ENCODE peak calls at places on chromosomes 2 and 18, in five cellular contexts. One of them, this sample, is unnamed.

GRCh38 chr2:237433920-237434319 is 20.0 kb upstream of the COL6A3 start:
- DNase-seq in HCT116: no peak
- DNase-seq in A549: no peak
- DNase-seq in transverse colon: no peak
- DNase-seq in esophagus squamous epithelium: no peak
- DNase-seq in this sample: no peak

GRCh38 chr2:221571391-221572179 is 519 bp downstream of the EPHA4 start:
- DNase-seq in HCT116: no peak
- DNase-seq in transverse colon: peak
- DNase-seq in A549: peak
- DNase-seq in esophagus squamous epithelium: no peak
- DNase-seq in this sample: peak

GRCh38 chr18:24354278-24354677 is 43.3 kb downstream of the OSBPL1A start:
- DNase-seq in HCT116: no peak
- DNase-seq in esophagus squamous epithelium: no peak
- DNase-seq in A549: no peak
- DNase-seq in transverse colon: no peak
- DNase-seq in this sample: no peak

GRCh38 chr2:44102790-44103642 is 65.7 kb upstream of the PPM1B start:
- DNase-seq in transverse colon: no peak
- DNase-seq in HCT116: no peak
- DNase-seq in A549: no peak
- DNase-seq in esophagus squamous epithelium: no peak
- DNase-seq in this sample: no peak

GRCh38 chr2:36975306-36975705 is 9.0 kb upstream of the STRN start:
- DNase-seq in transverse colon: no peak
- DNase-seq in esophagus squamous epithelium: no peak
- DNase-seq in HCT116: no peak
- DNase-seq in A549: no peak
- DNase-seq in this sample: no peak

GRCh38 chr2:86661333-86661732 is 37.7 kb upstream of the RNF103 start:
- DNase-seq in A549: no peak
- DNase-seq in transverse colon: no peak
- DNase-seq in esophagus squamous epithelium: no peak
- DNase-seq in HCT116: peak
- DNase-seq in this sample: no peak

GRCh38 chr2:149448315-149448714 is 117.9 kb downstream of the LYPD6 start:
- DNase-seq in esophagus squamous epithelium: no peak
- DNase-seq in transverse colon: no peak
- DNase-seq in HCT116: no peak
- DNase-seq in A549: no peak
- DNase-seq in this sample: no peak

GRCh38 chr18:1047406-1047805 is 142.7 kb downstream of the ADCYAP1 start:
- DNase-seq in HCT116: no peak
- DNase-seq in transverse colon: no peak
- DNase-seq in A549: no peak
- DNase-seq in esophagus squamous epithelium: no peak
- DNase-seq in this sample: no peak

GRCh38 chr2:221680548-221680947 is 108.4 kb upstream of the EPHA4 start:
- DNase-seq in transverse colon: no peak
- DNase-seq in esophagus squamous epithelium: no peak
- DNase-seq in HCT116: no peak
- DNase-seq in A549: no peak
- DNase-seq in this sample: no peak

GRCh38 chr2:36696533-36696932 is at the start of gene VIT:
- DNase-seq in A549: no peak
- DNase-seq in esophagus squamous epithelium: no peak
- DNase-seq in HCT116: no peak
- DNase-seq in transverse colon: no peak
- DNase-seq in this sample: no peak

GRCh38 chr2:36358317-36358659 is 2.7 kb downstream of the CRIM1 start:
- DNase-seq in transverse colon: no peak
- DNase-seq in esophagus squamous epithelium: no peak
- DNase-seq in A549: no peak
- DNase-seq in HCT116: no peak
- DNase-seq in this sample: no peak

GRCh38 chr2:234550511-234551107 is 53.7 kb upstream of the ARL4C start:
- DNase-seq in A549: peak
- DNase-seq in HCT116: peak
- DNase-seq in transverse colon: peak
- DNase-seq in esophagus squamous epithelium: no peak
- DNase-seq in this sample: peak

GRCh38 chr2:239424337-239425045 is 23.7 kb upstream of the HDAC4 start:
- DNase-seq in A549: no peak
- DNase-seq in HCT116: no peak
- DNase-seq in transverse colon: no peak
- DNase-seq in esophagus squamous epithelium: no peak
- DNase-seq in this sample: no peak

GRCh38 chr2:159091381-159091780 is 122.9 kb downstream of the TANC1 start:
- DNase-seq in HCT116: no peak
- DNase-seq in transverse colon: no peak
- DNase-seq in esophagus squamous epithelium: no peak
- DNase-seq in A549: no peak
- DNase-seq in this sample: no peak

GRCh38 chr2:241561811-241562210 is 3.3 kb downstream of the BOK start:
- DNase-seq in transverse colon: peak
- DNase-seq in esophagus squamous epithelium: no peak
- DNase-seq in HCT116: no peak
- DNase-seq in A549: no peak
- DNase-seq in this sample: peak

DNA sequence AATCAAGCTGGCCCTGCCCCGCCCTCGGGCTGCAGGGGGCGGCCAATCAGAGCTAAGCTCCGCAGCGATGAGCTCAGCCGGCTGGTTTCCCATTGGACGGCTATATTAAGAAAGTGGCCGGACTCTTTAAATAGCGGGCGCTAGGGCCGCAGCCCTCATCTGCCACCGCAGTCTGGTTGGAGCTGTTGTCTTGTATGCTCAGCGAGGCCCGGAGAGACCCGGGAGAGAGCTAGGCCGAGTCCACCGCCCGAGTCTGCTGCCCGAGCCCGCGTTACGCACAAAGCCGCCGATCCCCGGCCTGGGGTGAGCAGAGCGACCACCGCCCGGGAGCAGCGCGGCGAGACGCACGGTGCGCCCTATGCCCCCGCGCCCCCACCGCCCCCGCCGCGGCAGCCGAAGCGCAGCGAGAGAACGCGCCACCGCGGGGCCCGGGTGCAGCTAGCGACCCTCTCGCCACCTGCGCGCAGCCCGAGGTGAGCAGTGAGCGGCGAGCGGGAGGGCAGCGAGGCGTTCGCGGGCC is at the start of gene RHOB:
- DNase-seq in esophagus squamous epithelium: peak
- DNase-seq in A549: peak
- DNase-seq in HCT116: peak
- DNase-seq in transverse colon: peak
- DNase-seq in this sample: peak
- TF ChIP-seq POLR2A in esophagus squamous epithelium: peak
- TF ChIP-seq POLR2A in A549: peak
- TF ChIP-seq POLR2A in HCT116: peak
- TF ChIP-seq POLR2A in transverse colon: peak
- TF ChIP-seq POLR2A in this sample: peak

GRCh38 chr2:60446413-60447358 is 106.8 kb downstream of the BCL11A start:
- DNase-seq in transverse colon: no peak
- DNase-seq in A549: no peak
- DNase-seq in HCT116: no peak
- DNase-seq in esophagus squamous epithelium: no peak
- DNase-seq in this sample: no peak
- TF ChIP-seq POLR2A in transverse colon: no peak
- TF ChIP-seq POLR2A in A549: no peak
- TF ChIP-seq POLR2A in HCT116: no peak
- TF ChIP-seq POLR2A in esophagus squamous epithelium: no peak
- TF ChIP-seq POLR2A in this sample: no peak

GRCh38 chr18:23142285-23142929 is 7.1 kb downstream of the CABLES1 start:
- DNase-seq in HCT116: no peak
- DNase-seq in transverse colon: no peak
- DNase-seq in A549: no peak
- DNase-seq in esophagus squamous epithelium: no peak
- DNase-seq in this sample: no peak

GRCh38 chr18:23144628-23145027 is 9.3 kb downstream of the CABLES1 start:
- DNase-seq in esophagus squamous epithelium: no peak
- DNase-seq in transverse colon: no peak
- DNase-seq in HCT116: no peak
- DNase-seq in A549: no peak
- DNase-seq in this sample: no peak

GRCh38 chr18:23141022-23141999 is 6.0 kb downstream of the CABLES1 start:
- DNase-seq in A549: no peak
- DNase-seq in transverse colon: peak
- DNase-seq in esophagus squamous epithelium: no peak
- DNase-seq in HCT116: no peak
- DNase-seq in this sample: no peak

GRCh38 chr18:23143871-23144270 is 8.6 kb downstream of the CABLES1 start:
- DNase-seq in HCT116: no peak
- DNase-seq in esophagus squamous epithelium: no peak
- DNase-seq in A549: no peak
- DNase-seq in transverse colon: no peak
- DNase-seq in this sample: no peak

GRCh38 chr18:23143059-23143831 is 8.0 kb downstream of the CABLES1 start:
- DNase-seq in transverse colon: peak
- DNase-seq in A549: no peak
- DNase-seq in esophagus squamous epithelium: no peak
- DNase-seq in HCT116: peak
- DNase-seq in this sample: no peak
- TF ChIP-seq POLR2A in transverse colon: no peak
- TF ChIP-seq POLR2A in A549: no peak
- TF ChIP-seq POLR2A in esophagus squamous epithelium: no peak
- TF ChIP-seq POLR2A in HCT116: no peak
- TF ChIP-seq POLR2A in this sample: no peak

GRCh38 chr2:190982263-190983034 is 31.5 kb downstream of the STAT1 start:
- DNase-seq in HCT116: no peak
- DNase-seq in esophagus squamous epithelium: no peak
- DNase-seq in A549: no peak
- DNase-seq in transverse colon: no peak
- DNase-seq in this sample: no peak

GRCh38 chr2:190987116-190987515 is 26.9 kb downstream of the STAT1 start:
- DNase-seq in transverse colon: no peak
- DNase-seq in esophagus squamous epithelium: no peak
- DNase-seq in HCT116: no peak
- DNase-seq in A549: no peak
- DNase-seq in this sample: no peak

GRCh38 chr2:190981733-190982132 is 32.2 kb downstream of the STAT1 start:
- DNase-seq in transverse colon: no peak
- DNase-seq in HCT116: no peak
- DNase-seq in esophagus squamous epithelium: no peak
- DNase-seq in A549: no peak
- DNase-seq in this sample: no peak

GRCh38 chr2:190986221-190986953 is 27.6 kb downstream of the STAT1 start:
- DNase-seq in HCT116: no peak
- DNase-seq in esophagus squamous epithelium: no peak
- DNase-seq in transverse colon: no peak
- DNase-seq in A549: no peak
- DNase-seq in this sample: no peak

DNA sequence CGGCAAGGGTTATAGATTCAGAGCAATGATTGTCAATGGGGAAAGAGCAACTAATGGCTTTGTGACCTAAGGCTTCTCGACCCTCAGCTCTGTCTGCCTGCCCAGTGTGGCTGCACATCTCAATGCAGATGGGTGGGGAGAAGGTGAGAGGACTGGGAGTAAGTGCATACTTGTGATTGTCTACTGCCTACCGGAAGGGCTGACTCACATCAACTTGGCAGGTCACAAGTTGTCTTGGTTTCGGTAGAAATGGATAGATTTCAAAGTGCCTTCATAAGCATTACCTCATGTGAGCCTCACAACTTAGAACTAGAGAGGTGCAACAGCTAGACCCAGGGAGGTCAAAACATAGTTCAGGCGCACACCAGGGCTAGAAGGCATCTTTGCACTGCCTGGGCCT is 29.4 kb downstream of the STAT1 start:
- DNase-seq in transverse colon: no peak
- DNase-seq in esophagus squamous epithelium: no peak
- DNase-seq in HCT116: no peak
- DNase-seq in A549: no peak
- DNase-seq in this sample: no peak
- TF ChIP-seq POLR2A in transverse colon: no peak
- TF ChIP-seq POLR2A in esophagus squamous epithelium: no peak
- TF ChIP-seq POLR2A in HCT116: no peak
- TF ChIP-seq POLR2A in A549: no peak
- TF ChIP-seq POLR2A in this sample: no peak

GRCh38 chr2:8543412-8544167 is 138.3 kb upstream of the ID2 start:
- DNase-seq in A549: no peak
- DNase-seq in HCT116: no peak
- DNase-seq in esophagus squamous epithelium: peak
- DNase-seq in transverse colon: peak
- DNase-seq in this sample: peak
- TF ChIP-seq POLR2A in A549: no peak
- TF ChIP-seq POLR2A in HCT116: no peak
- TF ChIP-seq POLR2A in esophagus squamous epithelium: no peak
- TF ChIP-seq POLR2A in transverse colon: no peak
- TF ChIP-seq POLR2A in this sample: no peak

DNA sequence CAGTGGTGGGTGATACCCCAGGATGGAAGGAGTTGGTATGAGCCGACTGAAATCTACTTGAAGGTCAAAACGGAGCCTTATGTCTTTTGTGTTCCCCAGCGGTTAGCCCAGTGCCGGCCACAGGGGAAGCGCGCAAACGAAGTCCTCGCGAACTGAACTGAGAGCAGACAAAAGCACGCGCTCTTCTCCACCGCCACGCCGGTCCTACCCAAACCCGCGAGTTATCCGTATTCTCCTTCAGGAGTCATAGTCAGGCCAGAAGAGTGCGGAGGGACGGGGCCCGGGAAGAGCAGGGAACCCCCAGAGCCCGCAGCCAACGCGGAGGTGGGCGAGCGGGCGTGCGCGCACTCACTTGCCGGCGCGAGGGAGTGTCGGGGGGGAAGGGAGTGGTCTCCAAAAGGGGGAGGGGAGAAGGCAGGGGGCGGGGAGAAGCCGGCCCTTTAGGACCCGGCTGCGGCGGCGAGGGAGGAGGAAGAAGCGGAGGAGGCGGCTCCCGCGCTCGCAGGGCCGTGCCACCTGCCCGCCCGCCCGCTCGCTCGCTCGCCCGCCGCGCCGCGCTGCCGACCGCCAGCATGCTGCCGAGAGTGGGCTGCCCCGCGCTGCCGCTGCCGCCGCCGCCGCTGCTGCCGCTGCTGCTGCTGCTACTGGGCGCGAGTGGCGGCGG is at the start of gene IGFBP2:
- DNase-seq in A549: peak
- DNase-seq in HCT116: peak
- DNase-seq in transverse colon: peak
- DNase-seq in esophagus squamous epithelium: no peak
- DNase-seq in this sample: no peak
- TF ChIP-seq POLR2A in A549: peak
- TF ChIP-seq POLR2A in HCT116: no peak
- TF ChIP-seq POLR2A in transverse colon: no peak
- TF ChIP-seq POLR2A in esophagus squamous epithelium: no peak
- TF ChIP-seq POLR2A in this sample: no peak

This sample was measured in sigmoid colon.